ENCODE peak calls at places on chromosomes 16 and 17, in six cellular contexts. I is H9, W is IMR-90, V is neuronal stem cell, N is trophoblast cell, Q is H1. K is an unnamed sample.
A peak's percentile ranks its signal among the peaks of the same experiment; 100 is the strongest.

GRCh38 chr17:59378621-59379194 is 47.3 kb downstream of the YPEL2 start:
- DNase-seq in N (peak; percentile 61), W (peak; percentile 82), Q (no peak), I (no peak), V (no peak), K (peak; percentile 82)

GRCh38 chr17:19448341-19449268 is 37.6 kb downstream of the RNF112 start:
- DNase-seq in I (peak; percentile 14), W (peak; percentile 99), Q (no peak), V (no peak), N (peak; percentile 81), K (peak; percentile 98)

GRCh38 chr16:19502395-19503131 is 19.3 kb downstream of the GDE1 start:
- DNase-seq in V (peak; percentile 74), I (peak; percentile 75), N (peak; percentile 56), W (peak; percentile 73), Q (peak; percentile 83), K (peak; percentile 72)

GRCh38 chr16:88649195-88649923 is 1.5 kb downstream of the CYBA start:
- DNase-seq in N (no peak), Q (no peak), I (no peak), W (no peak), V (no peak), K (peak; percentile 17)

GRCh38 chr16:58421529-58421928 is 29.3 kb downstream of the GINS3 start:
- DNase-seq in Q (no peak), V (no peak), N (no peak), I (no peak), W (peak; percentile 37), K (no peak)

GRCh38 chr16:1689853-1690252 is 11.8 kb downstream of the JPT2 start:
- DNase-seq in Q (no peak), N (peak; percentile 70), I (no peak), V (no peak), W (no peak), K (no peak)

GRCh38 chr16:66380421-66380820 is 13.9 kb downstream of the CDH5 start:
- DNase-seq in N (no peak), I (no peak), Q (no peak), V (no peak), W (no peak), K (no peak)

GRCh38 chr16:82584553-82585152 is 42.1 kb upstream of the CDH13 start:
- DNase-seq in W (no peak), Q (no peak), V (no peak), I (no peak), N (no peak), K (no peak)

GRCh38 chr16:26709175-26709574 is 357.6 kb upstream of the C16orf82 start:
- DNase-seq in N (no peak), Q (no peak), W (no peak), V (no peak), I (peak; percentile 42), K (no peak)

GRCh38 chr17:28468781-28469180 is 4.7 kb upstream of the SLC13A2 start:
- DNase-seq in I (no peak), N (no peak), V (no peak), W (no peak), Q (no peak), K (no peak)

GRCh38 chr17:75681289-75681688 is 14.2 kb downstream of the SAP30BP start:
- DNase-seq in N (peak; percentile 27), W (peak; percentile 58), V (no peak), I (no peak), Q (no peak), K (peak; percentile 53)

GRCh38 chr17:59756236-59756818 is 48.9 kb downstream of the VMP1 start:
- DNase-seq in I (no peak), N (no peak), W (peak; percentile 74), V (no peak), Q (no peak), K (peak; percentile 83)

GRCh38 chr17:80261159-80261894 is 675 bp downstream of the RNF213 start:
- DNase-seq in V (peak; percentile 79), I (peak; percentile 95), Q (peak; percentile 86), W (peak; percentile 32), N (peak; percentile 16), K (peak; percentile 60)

GRCh38 chr17:2688351-2689342 is 22.9 kb downstream of the CLUH start:
- DNase-seq in I (peak; percentile 47), Q (peak; percentile 51), V (no peak), W (no peak), N (no peak), K (no peak)

GRCh38 chr17:1022278-1023024 is 25.5 kb downstream of the TIMM22 start:
- DNase-seq in N (no peak), Q (no peak), W (no peak), V (no peak), I (no peak), K (no peak)

GRCh38 chr17:37447641-37448040 is 41.0 kb downstream of the TADA2A start:
- DNase-seq in Q (no peak), V (no peak), N (peak; percentile 6), W (peak; percentile 51), I (no peak), K (peak; percentile 62)

GRCh38 chr17:4877089-4877488 is 22.2 kb upstream of the C17orf107 start:
- DNase-seq in Q (no peak), W (no peak), I (no peak), N (no peak), V (no peak), K (no peak)

GRCh38 chr16:57859331-57859730 is 57.0 kb upstream of the KIFC3 start:
- DNase-seq in V (peak; percentile 36), N (peak; percentile 29), W (peak; percentile 34), Q (no peak), I (no peak), K (peak; percentile 61)

GRCh38 chr17:6677158-6677831 is 25.7 kb downstream of the C17orf100 start:
- DNase-seq in V (no peak), N (no peak), I (no peak), Q (no peak), W (peak; percentile 3), K (peak; percentile 9)

GRCh38 chr16:49575352-49576172 is 202.0 kb downstream of the C16orf78 start:
- DNase-seq in Q (peak; percentile 50), W (no peak), I (peak; percentile 66), N (no peak), V (no peak), K (no peak)

GRCh38 chr17:49247949-49248348 is 17.4 kb upstream of the PHOSPHO1 start:
- DNase-seq in Q (no peak), W (no peak), V (no peak), N (no peak), I (no peak), K (no peak)

GRCh38 chr17:1053661-1054360 is 56.9 kb downstream of the TIMM22 start:
- DNase-seq in W (no peak), V (no peak), I (no peak), N (no peak), Q (no peak), K (no peak)

GRCh38 chr17:61406543-61406845 is 6.9 kb downstream of the TBX2 start:
- DNase-seq in I (no peak), N (no peak), Q (no peak), W (no peak), V (no peak), K (no peak)

GRCh38 chr16:88685156-88686061 is 898 bp downstream of the SNAI3 start:
- DNase-seq in N (no peak), V (no peak), W (peak; percentile 67), I (no peak), Q (peak; percentile 79), K (peak; percentile 70)

GRCh38 chr17:74325743-74326379 is at the start of gene KIF19:
- DNase-seq in N (no peak), W (no peak), V (peak; percentile 52), I (peak; percentile 83), Q (peak; percentile 80), K (no peak)

GRCh38 chr16:56569971-56570370 is 5.1 kb downstream of the MT4 start:
- DNase-seq in I (no peak), W (no peak), V (no peak), N (no peak), Q (no peak), K (no peak)

GRCh38 chr17:34582185-34582900 is 3.0 kb downstream of the TMEM132E start:
- DNase-seq in I (peak; percentile 60), Q (no peak), W (no peak), V (no peak), N (no peak), K (no peak)
- H3K14ac ChIP-seq in I (no peak overlapping the region), Q (no peak overlapping the region), W (no peak overlapping the region), V (no peak overlapping the region), N (no peak overlapping the region), K (no peak overlapping the region)

GRCh38 chr17:14113137-14113536 is 43.8 kb downstream of the COX10 start:
- DNase-seq in V (no peak), I (no peak), N (no peak), W (no peak), Q (no peak), K (no peak)

GRCh38 chr17:14116263-14117024 is 47.1 kb downstream of the COX10 start:
- DNase-seq in Q (no peak), I (no peak), N (no peak), V (no peak), W (no peak), K (no peak)

GRCh38 chr17:14107889-14108288 is 38.6 kb downstream of the COX10 start:
- DNase-seq in Q (no peak), N (no peak), W (peak; percentile 37), V (no peak), I (no peak), K (no peak)

GRCh38 chr17:14112407-14112806 is 43.1 kb downstream of the COX10 start:
- DNase-seq in V (no peak), N (no peak), I (no peak), W (no peak), Q (no peak), K (no peak)
- H3K4ac ChIP-seq in V (no peak overlapping the region), N (no peak overlapping the region), I (no peak overlapping the region), W (no peak overlapping the region), Q (no peak overlapping the region), K (no peak overlapping the region)

GRCh38 chr17:72308744-72309395 is 188.1 kb downstream of the SOX9 start:
- DNase-seq in W (peak; percentile 25), I (no peak), V (no peak), Q (no peak), N (no peak), K (peak; percentile 33)
- H3K14ac ChIP-seq in W (no peak overlapping the region), I (no peak overlapping the region), V (no peak overlapping the region), Q (no peak overlapping the region), N (no peak overlapping the region), K (no peak overlapping the region)

GRCh38 chr16:10684541-10685151 is 10.1 kb downstream of the TEKT5 start:
- DNase-seq in I (no peak), Q (no peak), V (no peak), W (no peak), N (no peak), K (no peak)

GRCh38 chr16:10685709-10686108 is 9.0 kb downstream of the TEKT5 start:
- DNase-seq in Q (no peak), W (no peak), N (no peak), V (no peak), I (no peak), K (no peak)

GRCh38 chr16:10688291-10688690 is 6.4 kb downstream of the TEKT5 start:
- DNase-seq in N (peak; percentile 54), Q (no peak), I (no peak), V (no peak), W (no peak), K (no peak)

GRCh38 chr16:10692470-10692869 is 2.3 kb downstream of the TEKT5 start:
- DNase-seq in V (no peak), Q (no peak), I (no peak), W (no peak), N (no peak), K (no peak)

DNA sequence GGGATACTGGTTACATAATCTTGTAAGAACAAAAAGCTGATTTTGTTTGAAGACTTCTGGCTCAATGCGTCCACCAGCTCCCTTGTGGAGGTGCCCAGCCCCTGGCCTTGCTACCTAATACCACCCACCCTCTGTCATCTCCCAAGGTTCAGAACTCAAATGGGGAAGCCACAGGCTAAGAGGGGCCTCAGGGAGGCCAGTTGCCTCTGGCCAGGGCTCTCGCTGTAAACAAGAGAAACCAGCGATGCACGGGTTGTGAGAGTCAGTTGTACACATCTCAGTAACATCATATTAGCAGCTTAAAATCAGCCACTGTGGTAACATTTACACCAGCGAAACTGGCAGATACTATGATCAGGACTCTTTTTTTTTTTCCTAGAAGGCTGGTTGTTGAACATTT is 6.0 kb downstream of the TEKT5 start:
- DNase-seq in V (no peak), W (no peak), Q (no peak), I (no peak), N (no peak), K (no peak)
- H3K4ac ChIP-seq in V (no peak overlapping the region), W (no peak overlapping the region), Q (no peak overlapping the region), I (no peak overlapping the region), N (no peak overlapping the region), K (no peak overlapping the region)

K was measured in mesenchymal stem cell.